ENCODE peak calls at places on chromosomes 4 and X, in five cellular contexts. Z is astrocyte of the spinal cord, H is sciatic nerve, Q is NCI-H1436, F is left cardiac atrium. S is an unnamed sample.

GRCh38 chr4:113825272-113825671 is 63.7 kb upstream of the CAMK2D start:
- DNase-seq in Z (no peak), H (no peak), Q (no peak), F (no peak), S (no peak)

GRCh38 chrX:40061005-40061404 is 36.8 kb downstream of the BCOR start:
- DNase-seq in Z (no peak), H (peak), Q (no peak), F (no peak), S (peak)

GRCh38 chr4:55865228-55865806 is 11.9 kb downstream of the EXOC1 start:
- DNase-seq in Z (peak), H (no peak), Q (no peak), F (no peak), S (no peak)

GRCh38 chr4:1050486-1051213 is 39.2 kb downstream of the FGFRL1 start:
- DNase-seq in Z (no peak), H (peak), Q (no peak), F (peak), S (peak)

GRCh38 chrX:145464650-145465049 is 217.3 kb downstream of the SPANXN1 start:
- DNase-seq in Z (no peak), H (no peak), Q (no peak), F (no peak), S (no peak)

GRCh38 chr4:64538219-64538618 is 129.0 kb upstream of the TECRL start:
- DNase-seq in Z (no peak), H (no peak), Q (no peak), F (no peak), S (no peak)

GRCh38 chrX:94633237-94633636 is 959.2 kb downstream of the FAM133A start:
- DNase-seq in Z (no peak), H (no peak), Q (no peak), F (no peak), S (no peak)

GRCh38 chr4:41189669-41190068 is 24.7 kb downstream of the APBB2 start:
- DNase-seq in Z (no peak), H (no peak), Q (no peak), F (no peak), S (no peak)

GRCh38 chrX:152600853-152601635 is 36.7 kb upstream of the GABRQ start:
- DNase-seq in Z (no peak), H (no peak), Q (peak), F (no peak), S (no peak)

GRCh38 chr4:41297832-41298231 is 41.1 kb downstream of the UCHL1 start:
- DNase-seq in Z (no peak), H (no peak), Q (no peak), F (no peak), S (no peak)

GRCh38 chrX:153438522-153438921 is 7.3 kb downstream of the TREX2 start:
- DNase-seq in Z (peak), H (no peak), Q (peak), F (no peak), S (peak)

GRCh38 chr4:121108557-121108956 is 36.2 kb upstream of the NDNF start:
- DNase-seq in Z (no peak), H (no peak), Q (no peak), F (no peak), S (no peak)

GRCh38 chr4:159248383-159249178 is 145.7 kb downstream of the RAPGEF2 start:
- DNase-seq in Z (peak), H (no peak), Q (peak), F (no peak), S (no peak)

GRCh38 chr4:146029939-146030710 is 91.5 kb upstream of the ZNF827 start:
- DNase-seq in Z (no peak), H (no peak), Q (no peak), F (no peak), S (no peak)

GRCh38 chr4:88765729-88766128 is 68.1 kb upstream of the NAP1L5 start:
- DNase-seq in Z (peak), H (no peak), Q (no peak), F (peak), S (peak)

GRCh38 chr4:52292245-52292644 is 241.1 kb downstream of the SPATA18 start:
- DNase-seq in Z (no peak), H (no peak), Q (no peak), F (no peak), S (no peak)

GRCh38 chrX:131845771-131846170 is 177.3 kb upstream of the STK26 start:
- DNase-seq in Z (no peak), H (no peak), Q (no peak), F (no peak), S (no peak)